ENCODE peak calls at places on chromosome 1, in ten cellular contexts. Z is ovary, I is stomach, H is tibial nerve, R is GM12878, V is suprapubic skin, F is K562, C is SK-N-SH, T is H1, D is esophagus muscularis mucosa. B is an unnamed sample.

GRCh38 chr1:156961709-156962108 is 41.3 kb downstream of the LRRC71 start:
- DNase-seq in F (no peak), R (no peak), Z (no peak), I (no peak), C (no peak), V (no peak), H (no peak), T (no peak), D (no peak), B (no peak)

GRCh38 chr1:86380257-86380861 is 15.8 kb downstream of the ODF2L start:
- DNase-seq in T (no peak), C (peak; percentile 41), F (peak; percentile 46), H (no peak), V (no peak), Z (no peak), D (no peak), R (peak; percentile 45), I (no peak), B (no peak)

GRCh38 chr1:1985375-1986050 is 18.1 kb downstream of the CFAP74 start:
- DNase-seq in H (no peak), I (no peak), R (no peak), C (no peak), V (no peak), Z (no peak), T (no peak), F (no peak), D (no peak), B (no peak)

GRCh38 chr1:68409426-68409825 is 40.3 kb downstream of the RPE65 start:
- DNase-seq in H (no peak), I (no peak), D (no peak), F (no peak), V (no peak), C (no peak), Z (no peak), T (no peak), R (no peak), B (no peak)

GRCh38 chr1:59391216-59392179 is 94.6 kb downstream of the FGGY start:
- DNase-seq in C (no peak), F (no peak), V (no peak), D (no peak), T (no peak), R (no peak), I (no peak), H (no peak), Z (no peak), B (no peak)

GRCh38 chr1:89465201-89465600 is 59.4 kb upstream of the LRRC8B start:
- DNase-seq in D (no peak), F (no peak), C (no peak), I (no peak), Z (no peak), R (no peak), V (no peak), T (no peak), H (no peak), B (no peak)

GRCh38 chr1:227883073-227883520 is 64.6 kb downstream of the WNT9A start:
- DNase-seq in I (peak; percentile 18), T (no peak), V (no peak), F (no peak), C (peak; percentile 10), D (peak; percentile 90), Z (peak; percentile 26), R (no peak), H (no peak), B (peak; percentile 56)

GRCh38 chr1:153526132-153526543 is 9.7 kb downstream of the S100A6 start:
- DNase-seq in T (no peak), V (peak; percentile 61), R (no peak), H (no peak), C (no peak), Z (no peak), D (no peak), F (no peak), I (no peak), B (peak; percentile 40)

DNA sequence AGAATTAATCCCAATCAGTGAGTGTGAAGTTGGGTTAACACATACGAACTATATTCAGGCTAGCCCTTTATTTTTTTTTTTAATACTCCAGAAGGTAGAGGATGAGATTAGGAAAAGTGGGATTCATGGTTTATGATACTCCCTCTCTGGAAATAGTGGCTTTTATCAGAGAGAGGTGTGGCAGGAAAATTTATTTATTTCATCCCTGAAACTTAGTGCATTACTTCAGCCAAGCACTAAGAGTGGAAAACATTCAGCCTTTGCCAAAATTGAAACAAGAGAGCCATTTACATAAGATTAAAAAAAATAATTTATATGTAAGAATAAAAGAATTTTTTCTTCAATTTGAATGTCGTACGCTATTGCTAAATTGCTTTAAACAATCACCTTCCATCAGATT is 35.0 kb downstream of the MTR start:
- DNase-seq in R (no peak), T (no peak), C (no peak), H (no peak), D (no peak), F (no peak), V (no peak), Z (no peak), I (no peak), B (no peak)
- TF ChIP-seq EP300 in R (no peak), T (no peak), C (no peak), H (no peak), D (no peak), F (no peak), V (no peak), Z (no peak), I (no peak), B (no peak)

GRCh38 chr1:229064320-229064908 is 206.5 kb upstream of the RAB4A start:
- DNase-seq in Z (no peak), F (no peak), I (no peak), H (no peak), V (no peak), R (no peak), C (no peak), D (no peak), T (no peak), B (no peak)

GRCh38 chr1:229065613-229066012 is 205.3 kb upstream of the RAB4A start:
- DNase-seq in T (no peak), C (no peak), Z (no peak), H (no peak), R (no peak), I (no peak), D (peak; percentile 37), F (no peak), V (no peak), B (no peak)

GRCh38 chr1:229068266-229069043 is 202.5 kb upstream of the RAB4A start:
- DNase-seq in R (no peak), T (no peak), D (peak; percentile 90), I (no peak), F (no peak), C (no peak), Z (no peak), H (no peak), V (no peak), B (peak; percentile 70)

GRCh38 chr1:229067546-229067945 is 203.4 kb upstream of the RAB4A start:
- DNase-seq in C (no peak), Z (no peak), D (peak; percentile 55), V (no peak), F (no peak), I (no peak), H (no peak), R (no peak), T (no peak), B (peak; percentile 58)

GRCh38 chr1:229066591-229066990 is 204.3 kb upstream of the RAB4A start:
- DNase-seq in T (no peak), V (no peak), R (no peak), I (no peak), H (no peak), C (no peak), F (no peak), Z (no peak), D (peak; percentile 39), B (no peak)
- H3K27ac ChIP-seq in T (no peak overlapping the region), V (no peak overlapping the region), R (no peak overlapping the region), I (no peak overlapping the region), H (no peak overlapping the region), C (no peak overlapping the region), F (no peak overlapping the region), Z (no peak overlapping the region), D (no peak overlapping the region), B (no peak overlapping the region)

GRCh38 chr1:74732960-74733615 is at the start of the genes CRYZ and TYW3:
- DNase-seq in I (peak; percentile 86), V (peak; percentile 93), H (peak; percentile 77), D (peak; percentile 95), T (peak; percentile 81), F (peak; percentile 68), C (peak; percentile 80), Z (peak; percentile 91), R (peak; percentile 87), B (peak; percentile 92)

GRCh38 chr1:74731399-74732052 is 1.3 kb downstream of the CRYZ start:
- DNase-seq in D (no peak), I (peak; percentile 28), V (no peak), R (no peak), C (no peak), H (no peak), T (no peak), F (peak; percentile 71), Z (no peak), B (no peak)

GRCh38 chr1:74733616-74734484 is 898 bp downstream of the TYW3 start:
- DNase-seq in V (no peak), F (peak; percentile 52), I (no peak), C (peak; percentile 60), Z (no peak), T (no peak), D (no peak), R (no peak), H (no peak), B (no peak)

DNA sequence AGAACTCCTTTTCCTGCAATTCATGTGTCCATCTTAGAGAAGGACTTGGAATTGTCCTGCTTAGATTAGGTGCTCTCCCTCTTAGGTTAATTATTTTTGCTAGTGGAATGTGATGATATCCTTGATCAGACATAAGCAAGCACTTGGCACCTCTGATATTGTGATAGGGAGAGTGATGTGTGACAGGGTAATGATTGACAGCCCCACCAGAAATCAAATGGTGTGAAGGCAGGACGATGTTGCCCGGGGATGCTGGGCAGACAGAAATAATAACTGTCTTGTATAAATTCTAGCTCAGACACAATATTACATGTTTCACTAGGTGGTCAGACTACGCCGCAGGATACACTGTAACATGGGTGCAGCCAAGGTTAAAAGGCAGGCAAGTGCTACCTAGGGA is 4.4 kb downstream of the TYW3 start:
- DNase-seq in Z (no peak), C (no peak), H (no peak), I (no peak), V (no peak), D (no peak), F (no peak), T (no peak), R (no peak), B (no peak)
- H3K36me3 ChIP-seq in Z (no peaks in the 10 kb centered on the region), C (peaks cover 48% of the 10 kb centered on the region), H (peaks cover 10% of the 10 kb centered on the region), I (peaks cover 54% of the 10 kb centered on the region), V (peaks cover 38% of the 10 kb centered on the region), D (peaks cover 46% of the 10 kb centered on the region), F (peaks cover 69% of the 10 kb centered on the region), T (peaks cover 39% of the 10 kb centered on the region), R (peaks cover 16% of the 10 kb centered on the region), B (no peaks in the 10 kb centered on the region)

DNA sequence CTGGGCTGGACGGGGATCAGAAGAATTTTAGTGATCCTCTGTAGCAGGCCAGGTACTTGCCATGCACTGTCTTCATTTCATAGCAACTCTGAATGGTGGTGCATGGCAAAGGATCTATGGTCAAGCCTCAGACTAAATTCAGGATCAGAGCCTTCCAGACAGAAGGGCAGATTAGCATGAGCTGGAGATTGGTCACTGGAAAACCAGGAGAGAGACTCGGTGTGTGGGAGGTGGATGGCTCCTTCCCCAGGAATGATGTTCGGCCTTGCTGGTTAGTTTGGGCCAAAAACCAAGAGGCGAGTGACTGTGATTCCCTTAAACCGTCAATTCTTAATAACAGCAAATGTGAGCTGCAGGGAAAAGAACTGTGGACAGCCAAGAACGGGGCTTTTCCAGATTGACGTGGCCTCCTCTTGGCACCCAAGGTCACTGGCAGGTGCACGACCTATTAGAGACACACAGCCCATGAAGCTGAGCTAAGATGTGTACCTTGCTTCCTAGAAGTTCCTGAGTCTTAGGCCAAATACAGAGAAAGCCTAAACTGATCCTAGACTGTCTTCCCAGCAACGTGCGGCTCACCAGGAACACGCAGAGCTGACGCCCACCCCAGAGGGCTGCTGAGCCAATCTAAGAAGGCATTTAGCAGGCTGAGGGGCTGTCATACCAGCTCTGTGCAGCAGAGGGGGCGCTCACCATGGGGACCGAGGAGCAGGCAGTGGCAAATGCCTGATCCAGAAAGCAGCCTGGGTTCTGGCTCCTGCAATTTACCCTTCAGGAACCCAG is 18.5 kb downstream of the ALDH4A1 start:
- DNase-seq in T (peak; percentile 97), H (peak; percentile 61), C (peak; percentile 86), Z (peak; percentile 84), F (peak; percentile 81), R (no peak), D (peak; percentile 95), V (peak; percentile 83), I (peak; percentile 78), B (peak; percentile 75)
- TF ChIP-seq EP300 in T (no peak), H (no peak), C (no peak), Z (no peak), F (no peak), R (no peak), D (no peak), V (no peak), I (no peak), B (no peak)

B was measured in sigmoid colon.